ENCODE peak calls at places on chromosomes 1 and 21, in five cellular contexts. I is NCI-H1092; Q is midbrain; R is CD8-positive, alpha-beta T cell; B is H7. Y is an unnamed sample.

GRCh38 chr1:57307382-57307781 is 116.5 kb downstream of the DAB1 start:
- DNase-seq in Q (no peak), R (peak), B (peak), I (no peak), Y (no peak)

GRCh38 chr1:201499795-201500669 is 6.9 kb downstream of the CSRP1 start:
- DNase-seq in R (no peak), Q (peak), I (no peak), B (peak), Y (peak)

GRCh38 chr1:10917513-10918454 is 94.7 kb upstream of the TARDBP start:
- DNase-seq in R (no peak), I (peak), B (peak), Q (no peak), Y (no peak)

GRCh38 chr1:156055649-156056048 is 1.1 kb downstream of the LAMTOR2 start:
- DNase-seq in B (no peak), R (no peak), I (no peak), Q (no peak), Y (no peak)

GRCh38 chr1:44500181-44501021 is 95.3 kb downstream of the RNF220 start:
- DNase-seq in Q (peak), R (no peak), I (peak), B (peak), Y (no peak)

GRCh38 chr1:154957258-154957657 is 1.4 kb upstream of the PBXIP1 start:
- DNase-seq in R (no peak), Q (peak), I (no peak), B (no peak), Y (no peak)

GRCh38 chr1:29802181-29803068 is 566.1 kb downstream of the PTPRU start:
- DNase-seq in B (no peak), I (peak), Q (no peak), R (no peak), Y (no peak)

GRCh38 chr1:93842750-93843500 is 36.1 kb downstream of the DNTTIP2 start:
- DNase-seq in B (no peak), R (no peak), I (no peak), Q (no peak), Y (no peak)

GRCh38 chr1:174898102-174898802 is 101.5 kb upstream of the CACYBP start:
- DNase-seq in R (no peak), Q (no peak), B (no peak), I (no peak), Y (no peak)

GRCh38 chr21:42651515-42652401 is 1.7 kb upstream of the PDE9A start:
- DNase-seq in R (no peak), I (no peak), Q (no peak), B (peak), Y (peak)

GRCh38 chr1:226772456-226773139 is 33.5 kb upstream of the ITPKB start:
- DNase-seq in B (no peak), Q (no peak), I (no peak), R (no peak), Y (no peak)

GRCh38 chr21:44454747-44455523 is at the start of gene LRRC3:
- DNase-seq in I (peak), B (peak), Q (no peak), R (peak), Y (peak)

GRCh38 chr21:29849735-29850176 is 90.0 kb downstream of the GRIK1 start:
- DNase-seq in Q (peak), I (peak), B (peak), R (no peak), Y (peak)

GRCh38 chr1:154810571-154810970 is 59.5 kb downstream of the KCNN3 start:
- DNase-seq in Q (no peak), R (no peak), B (no peak), I (no peak), Y (no peak)

GRCh38 chr1:22143586-22144033 is 713 bp upstream of the WNT4 start:
- DNase-seq in Q (no peak), B (no peak), I (no peak), R (no peak), Y (no peak)

GRCh38 chr1:72227667-72228066 is 54.7 kb downstream of the NEGR1 start:
- DNase-seq in B (no peak), I (no peak), Q (no peak), R (no peak), Y (no peak)

GRCh38 chr1:100009458-100009857 is 39.7 kb downstream of the SLC35A3 start:
- DNase-seq in Q (no peak), I (no peak), R (no peak), B (no peak), Y (no peak)

GRCh38 chr21:45768011-45768740 is 124.7 kb downstream of the PCBP3 start:
- DNase-seq in Q (no peak), I (no peak), R (no peak), B (no peak), Y (no peak)

GRCh38 chr1:169698976-169699375 is 12.4 kb downstream of the SELL start:
- DNase-seq in Q (no peak), B (no peak), R (no peak), I (no peak), Y (no peak)

GRCh38 chr1:23568608-23569383 is 9.5 kb upstream of the ID3 start:
- DNase-seq in Q (no peak), I (no peak), B (peak), R (no peak), Y (no peak)

GRCh38 chr1:26388791-26389445 is 16.4 kb upstream of the ZNF683 start:
- DNase-seq in I (no peak), R (no peak), Q (no peak), B (no peak), Y (no peak)

GRCh38 chr1:188433428-188433827 is 1604.7 kb downstream of the PLA2G4A start:
- DNase-seq in R (no peak), Q (no peak), I (no peak), B (no peak), Y (no peak)

GRCh38 chr1:8422439-8423133 is 104.7 kb downstream of the SLC45A1 start:
- DNase-seq in I (no peak), Q (peak), R (no peak), B (peak), Y (peak)

GRCh38 chr1:116424438-116424837 is 51.4 kb downstream of the ATP1A1 start:
- DNase-seq in Q (no peak), B (no peak), I (no peak), R (no peak), Y (no peak)

GRCh38 chr1:226444901-226445300 is 37.0 kb upstream of the PARP1 start:
- DNase-seq in I (no peak), R (peak), B (no peak), Q (no peak), Y (peak)

GRCh38 chr1:228270032-228270431 is 62.2 kb downstream of the OBSCN start:
- DNase-seq in Q (no peak), B (no peak), R (no peak), I (no peak), Y (no peak)

GRCh38 chr1:246043556-246043955 is 463.5 kb downstream of the SMYD3 start:
- DNase-seq in B (no peak), I (peak), Q (no peak), R (no peak), Y (peak)

GRCh38 chr1:66998972-66999371 is 55.0 kb downstream of the SLC35D1 start:
- DNase-seq in R (no peak), B (no peak), I (no peak), Q (no peak), Y (no peak)

GRCh38 chr1:19067187-19067911 is 110.9 kb upstream of the IFFO2 start:
- DNase-seq in B (peak), Q (peak), R (no peak), I (peak), Y (peak)

GRCh38 chr1:107358611-107359342 is 217.9 kb downstream of the NTNG1 start:
- DNase-seq in I (no peak), R (no peak), Q (no peak), B (no peak), Y (peak)

GRCh38 chr1:40316595-40317393 is at the start of gene COL9A2:
- DNase-seq in R (peak), Q (peak), B (peak), I (peak), Y (no peak)

Y was measured in G401.